ENCODE peak calls at places on chromosomes 13 and 19, in four cellular contexts. S is K562, Z is GM12878, X is HepG2. H is an unnamed sample.

GRCh38 chr13:88086577-88086976 is 415.4 kb downstream of the SLITRK5 start:
- DNase-seq in S (no peak), Z (no peak), X (no peak), H (no peak)

GRCh38 chr13:70391678-70392077 is 283.4 kb upstream of the KLHL1 start:
- DNase-seq in S (no peak), Z (no peak), X (peak; percentile 14), H (no peak)

GRCh38 chr13:44676534-44676933 is 100.4 kb upstream of the TSC22D1 start:
- DNase-seq in S (no peak), Z (no peak), X (no peak), H (no peak)

GRCh38 chr19:49473868-49474544 is at the start of gene FLT3LG:
- DNase-seq in S (peak; percentile 87), Z (no peak), X (peak; percentile 46), H (peak; percentile 90)

GRCh38 chr19:8702350-8702749 is 3.8 kb upstream of the ACTL9 start:
- DNase-seq in S (no peak), Z (no peak), X (no peak), H (no peak)

GRCh38 chr13:32639502-32640105 is 53.4 kb downstream of the PDS5B start:
- DNase-seq in S (peak; percentile 13), Z (peak; percentile 15), X (peak; percentile 50), H (no peak)

GRCh38 chr13:44434441-44435141 is 61.0 kb downstream of the SERP2 start:
- DNase-seq in S (no peak), Z (no peak), X (no peak), H (no peak)

GRCh38 chr13:53694814-53695533 is 666.4 kb downstream of the OLFM4 start:
- DNase-seq in S (no peak), Z (no peak), X (no peak), H (no peak)

GRCh38 chr19:28987177-28987576 is 225.8 kb downstream of the UQCRFS1 start:
- DNase-seq in S (no peak), Z (no peak), X (no peak), H (no peak)

GRCh38 chr19:8028951-8029491 is 23.5 kb upstream of the CCL25 start:
- DNase-seq in S (peak; percentile 47), Z (no peak), X (no peak), H (no peak)

GRCh38 chr19:40229484-40229883 is 3.0 kb upstream of the CCNP start:
- DNase-seq in S (no peak), Z (no peak), X (no peak), H (no peak)

GRCh38 chr19:28705008-28705407 is 507.9 kb downstream of the UQCRFS1 start:
- DNase-seq in S (peak; percentile 19), Z (no peak), X (peak; percentile 21), H (no peak)

GRCh38 chr19:5115351-5115750 is 146.4 kb downstream of the KDM4B start:
- DNase-seq in S (no peak), Z (no peak), X (no peak), H (no peak)

GRCh38 chr13:35349673-35350278 is 126.7 kb downstream of the MAB21L1 start:
- DNase-seq in S (no peak), Z (peak; percentile 52), X (peak; percentile 92), H (no peak)

GRCh38 chr13:103272770-103273169 is 206.6 kb upstream of the SLC10A2 start:
- DNase-seq in S (no peak), Z (no peak), X (no peak), H (no peak)

GRCh38 chr13:113978741-113979481 is 5.0 kb upstream of the C13orf46 start:
- DNase-seq in S (no peak), Z (no peak), X (no peak), H (no peak)

GRCh38 chr13:112748947-112749346 is 59.1 kb downstream of the ATP11A start:
- DNase-seq in S (no peak), Z (no peak), X (no peak), H (no peak)

GRCh38 chr13:48000559-48001126 is 430 bp downstream of the SUCLA2 start:
- DNase-seq in S (no peak), Z (no peak), X (no peak), H (no peak)

GRCh38 chr13:112486386-112487126 is 101.4 kb downstream of the TUBGCP3 start:
- DNase-seq in S (no peak), Z (no peak), X (no peak), H (peak; percentile 28)

GRCh38 chr13:99303863-99304521 is 3.2 kb downstream of the GPR183 start:
- DNase-seq in S (no peak), Z (no peak), X (no peak), H (no peak)

GRCh38 chr19:48329167-48329891 is 4.0 kb downstream of the EMP3 start:
- DNase-seq in S (peak; percentile 34), Z (peak; percentile 42), X (no peak), H (no peak)

GRCh38 chr19:53467503-53468262 is at the start of gene ZNF813:
- DNase-seq in S (peak; percentile 96), Z (peak; percentile 64), X (peak; percentile 82), H (peak; percentile 98)

GRCh38 chr13:81795710-81796109 is 1454.8 kb upstream of the SPRY2 start:
- DNase-seq in S (no peak), Z (no peak), X (no peak), H (no peak)

GRCh38 chr13:111634410-111634809 is 314.0 kb downstream of the TEX29 start:
- DNase-seq in S (no peak), Z (no peak), X (no peak), H (no peak)

GRCh38 chr19:48444933-48445194 is 919 bp upstream of the GRWD1 start:
- DNase-seq in S (no peak), Z (no peak), X (no peak), H (no peak)

GRCh38 chr13:23202383-23202782 is 21.6 kb downstream of the SGCG start:
- DNase-seq in S (no peak), Z (no peak), X (no peak), H (no peak)

GRCh38 chr13:24497742-24498141 is 14.8 kb downstream of the PARP4 start:
- DNase-seq in S (no peak), Z (no peak), X (peak; percentile 10), H (no peak)

GRCh38 chr13:24493356-24493755 is 19.2 kb downstream of the PARP4 start:
- DNase-seq in S (no peak), Z (no peak), X (no peak), H (no peak)

GRCh38 chr13:24495151-24495729 is 17.3 kb downstream of the PARP4 start:
- DNase-seq in S (no peak), Z (no peak), X (no peak), H (no peak)

GRCh38 chr13:24489721-24490120 is 22.9 kb downstream of the PARP4 start:
- DNase-seq in S (no peak), Z (no peak), X (no peak), H (no peak)

GRCh38 chr13:24491853-24492252 is 20.7 kb downstream of the PARP4 start:
- DNase-seq in S (no peak), Z (no peak), X (no peak), H (no peak)
- TF ChIP-seq CTCF in S (peak; percentile 12), Z (no peak), X (no peak), H (no peak)

GRCh38 chr13:80237646-80238045 is 103.3 kb downstream of the SPRY2 start:
- DNase-seq in S (no peak), Z (no peak), X (no peak), H (no peak)

GRCh38 chr13:80239571-80240255 is 101.2 kb downstream of the SPRY2 start:
- DNase-seq in S (no peak), Z (no peak), X (no peak), H (no peak)

GRCh38 chr13:80239116-80239515 is 101.8 kb downstream of the SPRY2 start:
- DNase-seq in S (no peak), Z (no peak), X (no peak), H (no peak)

GRCh38 chr13:80235131-80235530 is 105.8 kb downstream of the SPRY2 start:
- DNase-seq in S (no peak), Z (no peak), X (no peak), H (no peak)

GRCh38 chr13:80235559-80236296 is 105.2 kb downstream of the SPRY2 start:
- DNase-seq in S (no peak), Z (no peak), X (no peak), H (no peak)
- TF ChIP-seq ATF2 in S (no peak), Z (no peak), X (no peak), H (no peak)

DNA sequence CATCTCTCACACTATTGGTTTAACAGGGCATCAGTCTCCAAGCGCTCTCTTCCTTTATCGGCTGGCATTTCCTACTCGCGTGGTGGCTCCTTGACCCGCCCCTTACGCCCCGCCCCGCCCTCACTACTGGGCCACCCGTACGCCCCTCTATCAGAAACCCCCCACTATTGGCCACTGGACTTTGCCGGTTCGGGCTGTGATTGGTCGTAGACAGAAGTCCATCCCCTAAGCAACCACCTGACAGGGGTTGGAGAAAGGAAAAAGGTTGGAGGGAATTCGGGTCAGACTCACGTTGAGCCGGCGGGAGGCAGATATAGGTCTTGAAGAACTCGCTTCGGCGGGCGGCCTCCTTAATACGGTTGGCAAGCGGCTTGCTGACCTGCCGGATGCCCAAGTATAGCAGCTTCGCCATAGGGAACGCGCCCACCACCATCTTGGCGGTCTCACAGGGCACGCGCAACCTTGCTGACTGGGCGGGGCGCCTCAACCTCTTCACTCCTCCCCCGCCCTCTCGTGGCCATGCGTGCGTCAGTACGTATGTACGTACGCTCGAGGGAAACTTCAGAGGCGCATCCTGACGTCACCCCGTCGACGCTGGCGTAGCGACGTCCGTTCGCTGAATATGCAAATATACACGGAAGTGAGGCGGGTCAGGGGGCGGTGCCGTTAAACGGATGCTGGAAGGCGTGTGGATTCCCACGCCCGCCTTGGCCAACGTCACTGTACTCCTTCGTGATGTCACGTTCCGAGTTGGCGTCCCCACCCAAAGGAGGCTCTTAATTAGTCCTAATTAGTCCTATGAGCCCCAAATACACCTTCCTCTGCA is at the start of gene OPA3:
- DNase-seq in S (peak; percentile 95), Z (peak; percentile 100), X (peak; percentile 98), H (peak; percentile 94)
- TF ChIP-seq EP300 in S (peak; percentile 2), Z (no peak), X (no peak), H (no peak)

GRCh38 chr19:31361728-31362127 is 12.5 kb upstream of the TSHZ3 start:
- DNase-seq in S (no peak), Z (no peak), X (no peak), H (no peak)

DNA sequence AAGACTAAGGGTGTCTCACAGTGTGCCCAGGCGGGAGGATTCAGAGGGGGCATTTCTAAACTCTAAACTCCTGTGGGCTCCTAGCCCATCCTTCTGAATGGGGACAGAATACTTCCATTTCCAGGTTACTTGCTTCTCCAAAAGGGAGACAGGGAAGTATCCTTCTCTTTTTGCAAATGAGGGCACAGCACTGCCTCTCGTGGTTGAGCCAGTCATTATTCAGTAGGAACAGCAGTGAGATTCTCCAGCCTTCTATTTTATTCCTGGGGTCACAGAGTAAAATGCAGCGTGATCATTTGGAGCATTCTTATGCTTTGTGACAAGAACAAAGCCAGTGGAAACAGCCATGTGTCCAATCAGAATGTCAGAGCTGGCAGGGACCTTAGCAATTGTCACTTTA is 15.7 kb upstream of the TSHZ3 start:
- DNase-seq in S (no peak), Z (no peak), X (no peak), H (no peak)
- TF ChIP-seq CTCF in S (no peak), Z (no peak), X (no peak), H (peak; percentile 28)

DNA sequence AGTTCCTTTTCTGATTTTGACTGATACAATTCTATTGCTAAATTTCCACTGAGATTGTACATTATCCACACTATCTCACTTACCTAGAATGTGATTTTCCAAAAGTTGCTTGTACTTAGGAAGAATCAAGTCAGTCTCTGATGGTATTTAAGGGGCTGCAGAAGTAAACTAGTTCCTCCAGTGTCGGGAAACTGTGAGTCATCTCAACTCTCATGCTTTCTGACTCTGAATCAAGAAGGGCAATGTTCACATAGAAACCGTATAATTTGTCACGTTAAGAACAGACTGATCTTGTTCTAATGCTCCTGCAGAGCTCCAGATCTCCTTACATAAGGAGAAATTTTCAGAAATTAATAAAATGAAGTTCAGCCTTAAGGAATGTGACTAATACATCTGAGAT is 369.3 kb downstream of the KLF5 start:
- DNase-seq in S (no peak), Z (no peak), X (no peak), H (no peak)
- TF ChIP-seq ATF2 in S (no peak), Z (no peak), X (no peak), H (no peak)